ENCODE peak calls at places on chromosomes 1 and 21, in eight cellular contexts. N is CD8-positive, alpha-beta memory T cell; M is prostate gland; H is A549; G is sciatic nerve; E is Right ventricle myocardium superior; R is hippocampal formation; J is naive B cell. W is an unnamed sample.
A peak's percentile ranks its signal among the peaks of the same experiment; 100 is the strongest.

GRCh38 chr1:196857188-196857587 is 30.7 kb upstream of the CFHR4 start:
- DNase-seq in N (no peak), M (no peak), H (no peak), G (no peak), E (no peak), R (no peak), J (no peak), W (no peak)

GRCh38 chr1:210330279-210330866 is 1.7 kb downstream of the HHAT start:
- DNase-seq in N (no peak), M (no peak), H (no peak), G (no peak), E (no peak), R (no peak), J (no peak), W (no peak)

GRCh38 chr21:44286086-44286715 is 525 bp downstream of the AIRE start:
- DNase-seq in N (no peak), M (no peak), H (no peak), G (no peak), E (no peak), R (no peak), J (no peak), W (no peak)

GRCh38 chr1:36386262-36387140 is 777 bp upstream of the STK40 start:
- DNase-seq in N (peak; percentile 74), M (peak; percentile 96), H (peak; percentile 96), G (peak; percentile 93), E (peak; percentile 92), R (peak; percentile 78), J (peak; percentile 80), W (peak; percentile 83)

GRCh38 chr1:42913426-42914091 is 45.1 kb downstream of the SLC2A1 start:
- DNase-seq in N (no peak), M (peak; percentile 61), H (peak; percentile 48), G (no peak), E (no peak), R (peak; percentile 19), J (peak; percentile 66), W (peak; percentile 78)

GRCh38 chr1:8010080-8010664 is 15.9 kb downstream of the ERRFI1 start:
- DNase-seq in N (no peak), M (no peak), H (no peak), G (no peak), E (no peak), R (no peak), J (no peak), W (no peak)

GRCh38 chr21:35217504-35218060 is 168.5 kb upstream of the RUNX1 start:
- DNase-seq in N (no peak), M (no peak), H (peak; percentile 6), G (no peak), E (no peak), R (no peak), J (no peak), W (no peak)

GRCh38 chr21:16285646-16286223 is 556.0 kb downstream of the USP25 start:
- DNase-seq in N (no peak), M (no peak), H (no peak), G (no peak), E (no peak), R (no peak), J (no peak), W (peak; percentile 9)

GRCh38 chr1:84823991-84824390 is 69.0 kb downstream of the LPAR3 start:
- DNase-seq in N (no peak), M (no peak), H (no peak), G (no peak), E (no peak), R (no peak), J (no peak), W (no peak)

GRCh38 chr1:229141701-229142377 is 129.1 kb upstream of the RAB4A start:
- DNase-seq in N (no peak), M (no peak), H (no peak), G (no peak), E (no peak), R (no peak), J (no peak), W (no peak)

GRCh38 chr1:1185101-1185765 is 11.6 kb downstream of the TTLL10 start:
- DNase-seq in N (no peak), M (no peak), H (no peak), G (no peak), E (peak; percentile 39), R (peak; percentile 49), J (no peak), W (peak; percentile 13)

GRCh38 chr1:224114787-224115175 is 870 bp downstream of the FBXO28 start:
- DNase-seq in N (no peak), M (no peak), H (no peak), G (no peak), E (no peak), R (peak; percentile 7), J (no peak), W (no peak)

GRCh38 chr1:206866062-206866461 is 639 bp downstream of the IL20 start:
- DNase-seq in N (no peak), M (no peak), H (no peak), G (no peak), E (no peak), R (no peak), J (no peak), W (no peak)

GRCh38 chr1:213376862-213377372 is 325.9 kb downstream of the RPS6KC1 start:
- DNase-seq in N (no peak), M (no peak), H (no peak), G (no peak), E (no peak), R (no peak), J (no peak), W (no peak)

GRCh38 chr21:45010096-45010495 is 64.3 kb upstream of the ADARB1 start:
- DNase-seq in N (no peak), M (no peak), H (no peak), G (no peak), E (no peak), R (no peak), J (no peak), W (no peak)

GRCh38 chr21:45551316-45551715 is 9.1 kb upstream of the SLC19A1 start:
- DNase-seq in N (no peak), M (no peak), H (peak; percentile 58), G (peak; percentile 51), E (no peak), R (no peak), J (no peak), W (no peak)

GRCh38 chr1:59408608-59409007 is 111.7 kb downstream of the FGGY start:
- DNase-seq in N (no peak), M (no peak), H (no peak), G (no peak), E (no peak), R (no peak), J (no peak), W (no peak)

GRCh38 chr21:40765771-40766170 is 81.2 kb downstream of the DSCAM start:
- DNase-seq in N (no peak), M (no peak), H (no peak), G (no peak), E (no peak), R (no peak), J (no peak), W (no peak)

GRCh38 chr1:170586942-170587593 is 55.1 kb downstream of the GORAB start:
- DNase-seq in N (no peak), M (no peak), H (no peak), G (no peak), E (no peak), R (no peak), J (no peak), W (no peak)

GRCh38 chr1:26723013-26723991 is 27.5 kb downstream of the ARID1A start:
- DNase-seq in N (peak; percentile 44), M (peak; percentile 63), H (no peak), G (peak; percentile 83), E (peak; percentile 88), R (peak; percentile 70), J (no peak), W (peak; percentile 82)

GRCh38 chr1:20100632-20101355 is 18.5 kb downstream of the PLA2G2D start:
- DNase-seq in N (no peak), M (peak; percentile 21), H (peak; percentile 34), G (no peak), E (no peak), R (no peak), J (peak; percentile 55), W (peak; percentile 79)

GRCh38 chr1:33055210-33055991 is 18.7 kb upstream of the AK2 start:
- DNase-seq in N (no peak), M (peak; percentile 66), H (peak; percentile 64), G (peak; percentile 67), E (peak; percentile 88), R (peak; percentile 54), J (peak; percentile 32), W (peak; percentile 80)

GRCh38 chr1:186633101-186633500 is 47.1 kb downstream of the PTGS2 start:
- DNase-seq in N (no peak), M (no peak), H (no peak), G (no peak), E (no peak), R (no peak), J (no peak), W (no peak)

GRCh38 chr1:9542425-9542824 is 3.2 kb downstream of the SLC25A33 start:
- DNase-seq in N (no peak), M (peak; percentile 63), H (no peak), G (no peak), E (no peak), R (no peak), J (no peak), W (no peak)

GRCh38 chr21:36166705-36167104 is 10.1 kb downstream of the DOP1B start:
- DNase-seq in N (no peak), M (peak; percentile 59), H (no peak), G (no peak), E (no peak), R (no peak), J (no peak), W (no peak)

GRCh38 chr1:189658381-189658780 is 819.3 kb downstream of the BRINP3 start:
- DNase-seq in N (no peak), M (no peak), H (no peak), G (no peak), E (no peak), R (no peak), J (no peak), W (no peak)

GRCh38 chr1:44267438-44267837 is 54.2 kb downstream of the DMAP1 start:
- DNase-seq in N (no peak), M (peak; percentile 12), H (no peak), G (no peak), E (no peak), R (no peak), J (no peak), W (no peak)

GRCh38 chr1:181128592-181129497 is 40.3 kb downstream of the IER5 start:
- DNase-seq in N (no peak), M (no peak), H (no peak), G (no peak), E (peak; percentile 72), R (peak; percentile 43), J (peak; percentile 79), W (peak; percentile 60)

GRCh38 chr1:203537806-203538464 is 44.0 kb downstream of the OPTC start:
- DNase-seq in N (no peak), M (peak; percentile 64), H (no peak), G (no peak), E (no peak), R (no peak), J (no peak), W (no peak)

GRCh38 chr1:76881726-76882125 is 14.4 kb downstream of the ST6GALNAC5 start:
- DNase-seq in N (no peak), M (no peak), H (no peak), G (no peak), E (no peak), R (no peak), J (no peak), W (no peak)

GRCh38 chr1:14939527-14940284 is 213.8 kb upstream of the TMEM51 start:
- DNase-seq in N (no peak), M (no peak), H (no peak), G (no peak), E (no peak), R (no peak), J (no peak), W (peak; percentile 54)

GRCh38 chr1:202144510-202145324 is at the start of gene ARL8A:
- DNase-seq in N (peak; percentile 65), M (peak; percentile 66), H (peak; percentile 68), G (peak; percentile 90), E (peak; percentile 86), R (peak; percentile 69), J (peak; percentile 67), W (peak; percentile 89)

W was measured in iPS-NIHi11.